ENCODE peak calls at places on chromosomes 5 and 9, in nine cellular contexts. T, X, R, A, J, H, U, W and P are unnamed samples.

GRCh38 chr5:55160493-55161209 is 680 bp downstream of the GPX8 start:
- DNase-seq in A (no peak), U (no peak), T (peak; percentile 89), J (no peak), W (peak; percentile 19), H (no peak), R (no peak), X (peak; percentile 79), P (no peak)

GRCh38 chr9:93501406-93501805 is 48.0 kb upstream of the FAM120AOS start:
- DNase-seq in J (no peak), H (no peak), A (no peak), T (no peak), U (no peak), R (peak; percentile 5), W (no peak), X (no peak), P (peak; percentile 6)

GRCh38 chr5:112534067-112534466 is 115.0 kb upstream of the EPB41L4A start:
- DNase-seq in U (no peak), J (no peak), A (no peak), T (no peak), R (no peak), H (no peak), X (no peak), W (no peak), P (no peak)

GRCh38 chr9:134222018-134222573 is 57.7 kb upstream of the RNU6ATAC start:
- DNase-seq in T (no peak), A (no peak), J (no peak), R (no peak), H (no peak), X (no peak), U (no peak), W (no peak), P (no peak)

GRCh38 chr5:132050136-132050535 is 10.3 kb upstream of the IL3 start:
- DNase-seq in R (no peak), A (no peak), W (no peak), H (no peak), U (no peak), X (no peak), J (no peak), T (no peak), P (no peak)

GRCh38 chr9:134413890-134414731 is 87.9 kb downstream of the RXRA start:
- DNase-seq in H (peak; percentile 80), T (peak; percentile 77), A (no peak), U (peak; percentile 64), X (peak; percentile 52), J (peak; percentile 71), R (no peak), W (peak; percentile 66), P (no peak)

GRCh38 chr9:13646500-13646899 is 367.0 kb upstream of the MPDZ start:
- DNase-seq in A (no peak), T (no peak), U (no peak), R (no peak), J (no peak), X (no peak), H (no peak), W (no peak), P (no peak)

GRCh38 chr5:54302267-54302687 is 8.1 kb downstream of the ARL15 start:
- DNase-seq in J (no peak), H (no peak), T (no peak), X (no peak), U (no peak), R (no peak), W (no peak), A (no peak), P (no peak)

GRCh38 chr9:120441446-120442279 is 138.3 kb downstream of the CDK5RAP2 start:
- DNase-seq in R (no peak), T (no peak), A (no peak), H (no peak), W (no peak), U (no peak), X (no peak), J (no peak), P (no peak)

GRCh38 chr9:89842267-89842768 is 237.5 kb downstream of the GADD45G start:
- DNase-seq in H (no peak), X (no peak), A (no peak), J (no peak), T (no peak), R (no peak), W (peak; percentile 5), U (no peak), P (no peak)

GRCh38 chr9:3464033-3464638 is 61.7 kb downstream of the RFX3 start:
- DNase-seq in T (no peak), U (no peak), A (no peak), J (no peak), R (no peak), X (no peak), W (no peak), H (no peak), P (no peak)

GRCh38 chr9:123081824-123082223 is 48.4 kb downstream of the GPR21 start:
- DNase-seq in J (no peak), T (peak; percentile 41), W (peak; percentile 34), A (no peak), R (peak; percentile 26), X (peak; percentile 44), H (no peak), U (peak; percentile 20), P (no peak)

GRCh38 chr5:6941635-6942034 is 228.4 kb downstream of the TENT4A start:
- DNase-seq in U (no peak), A (no peak), X (no peak), R (no peak), W (no peak), T (no peak), J (no peak), H (no peak), P (no peak)